ENCODE peak calls at places on chromosomes 4 and X, in seven cellular contexts. One of them, this sample, is unnamed.

GRCh38 chrX:84188320-84188834 is 378 bp upstream of the RPS6KA6 start:
- DNase-seq in DMS79: peak; percentile 49
- DNase-seq in RPMI8226: no peak
- DNase-seq in GM12878: no peak
- DNase-seq in BJ: no peak
- DNase-seq in activated naive CD4-positive, alpha-beta T cell treated with anti-CD3 and anti-CD28 coated beads for 36 hours: no peak
- DNase-seq in OCI-LY7: no peak
- DNase-seq in this sample: peak; percentile 86

GRCh38 chr4:176186721-176187395 is 8.5 kb downstream of the SPATA4 start:
- DNase-seq in DMS79: no peak
- DNase-seq in GM12878: no peak
- DNase-seq in RPMI8226: no peak
- DNase-seq in OCI-LY7: no peak
- DNase-seq in activated naive CD4-positive, alpha-beta T cell treated with anti-CD3 and anti-CD28 coated beads for 36 hours: no peak
- DNase-seq in BJ: no peak
- DNase-seq in this sample: peak; percentile 47

GRCh38 chr4:53744446-53745160 is 153.3 kb upstream of the LNX1 start:
- DNase-seq in GM12878: no peak
- DNase-seq in RPMI8226: no peak
- DNase-seq in BJ: no peak
- DNase-seq in OCI-LY7: peak; percentile 74
- DNase-seq in DMS79: no peak
- DNase-seq in activated naive CD4-positive, alpha-beta T cell treated with anti-CD3 and anti-CD28 coated beads for 36 hours: no peak
- DNase-seq in this sample: no peak

GRCh38 chrX:9595131-9595530 is 130.3 kb downstream of the TBL1X start:
- DNase-seq in activated naive CD4-positive, alpha-beta T cell treated with anti-CD3 and anti-CD28 coated beads for 36 hours: no peak
- DNase-seq in GM12878: no peak
- DNase-seq in OCI-LY7: no peak
- DNase-seq in DMS79: no peak
- DNase-seq in BJ: no peak
- DNase-seq in RPMI8226: no peak
- DNase-seq in this sample: peak; percentile 19

GRCh38 chr4:47668810-47669408 is 169.0 kb downstream of the CORIN start:
- DNase-seq in activated naive CD4-positive, alpha-beta T cell treated with anti-CD3 and anti-CD28 coated beads for 36 hours: peak; percentile 27
- DNase-seq in OCI-LY7: peak; percentile 39
- DNase-seq in DMS79: no peak
- DNase-seq in GM12878: no peak
- DNase-seq in BJ: no peak
- DNase-seq in RPMI8226: peak; percentile 52
- DNase-seq in this sample: no peak

GRCh38 chr4:104719539-104720230 is 225.0 kb upstream of the CXXC4 start:
- DNase-seq in OCI-LY7: no peak
- DNase-seq in GM12878: peak; percentile 49
- DNase-seq in activated naive CD4-positive, alpha-beta T cell treated with anti-CD3 and anti-CD28 coated beads for 36 hours: no peak
- DNase-seq in DMS79: no peak
- DNase-seq in BJ: no peak
- DNase-seq in RPMI8226: no peak
- DNase-seq in this sample: no peak

GRCh38 chrX:40176979-40177430 is 79.2 kb upstream of the BCOR start:
- DNase-seq in activated naive CD4-positive, alpha-beta T cell treated with anti-CD3 and anti-CD28 coated beads for 36 hours: peak; percentile 59
- DNase-seq in DMS79: no peak
- DNase-seq in GM12878: no peak
- DNase-seq in RPMI8226: no peak
- DNase-seq in BJ: no peak
- DNase-seq in OCI-LY7: no peak
- DNase-seq in this sample: peak; percentile 57

GRCh38 chrX:150692837-150693781 is at the start of gene MTMR1:
- DNase-seq in DMS79: no peak
- DNase-seq in RPMI8226: peak; percentile 63
- DNase-seq in BJ: no peak
- DNase-seq in activated naive CD4-positive, alpha-beta T cell treated with anti-CD3 and anti-CD28 coated beads for 36 hours: peak; percentile 49
- DNase-seq in GM12878: no peak
- DNase-seq in OCI-LY7: peak; percentile 73
- DNase-seq in this sample: peak; percentile 54

GRCh38 chrX:8192276-8192675 is 21.2 kb upstream of the VCX2 start:
- DNase-seq in GM12878: no peak
- DNase-seq in DMS79: no peak
- DNase-seq in RPMI8226: no peak
- DNase-seq in BJ: no peak
- DNase-seq in activated naive CD4-positive, alpha-beta T cell treated with anti-CD3 and anti-CD28 coated beads for 36 hours: no peak
- DNase-seq in OCI-LY7: no peak
- DNase-seq in this sample: no peak

GRCh38 chr4:77959566-77960338 is 97.1 kb downstream of the MRPL1 start:
- DNase-seq in activated naive CD4-positive, alpha-beta T cell treated with anti-CD3 and anti-CD28 coated beads for 36 hours: no peak
- DNase-seq in BJ: no peak
- DNase-seq in GM12878: peak; percentile 12
- DNase-seq in OCI-LY7: peak; percentile 66
- DNase-seq in RPMI8226: peak; percentile 31
- DNase-seq in DMS79: peak; percentile 45
- DNase-seq in this sample: no peak

GRCh38 chr4:80371046-80371445 is 35.5 kb downstream of the CFAP299 start:
- DNase-seq in GM12878: no peak
- DNase-seq in DMS79: no peak
- DNase-seq in BJ: no peak
- DNase-seq in RPMI8226: no peak
- DNase-seq in activated naive CD4-positive, alpha-beta T cell treated with anti-CD3 and anti-CD28 coated beads for 36 hours: no peak
- DNase-seq in OCI-LY7: peak; percentile 22
- DNase-seq in this sample: no peak

GRCh38 chrX:2500681-2501151 is at the start of the genes DHRSX and ZBED1:
- DNase-seq in activated naive CD4-positive, alpha-beta T cell treated with anti-CD3 and anti-CD28 coated beads for 36 hours: peak; percentile 62
- DNase-seq in OCI-LY7: peak; percentile 69
- DNase-seq in DMS79: no peak
- DNase-seq in BJ: no peak
- DNase-seq in RPMI8226: peak; percentile 58
- DNase-seq in GM12878: no peak
- DNase-seq in this sample: peak; percentile 65

GRCh38 chr4:102519925-102520324 is 18.8 kb downstream of the NFKB1 start:
- DNase-seq in OCI-LY7: no peak
- DNase-seq in DMS79: no peak
- DNase-seq in activated naive CD4-positive, alpha-beta T cell treated with anti-CD3 and anti-CD28 coated beads for 36 hours: no peak
- DNase-seq in RPMI8226: no peak
- DNase-seq in GM12878: no peak
- DNase-seq in BJ: no peak
- DNase-seq in this sample: no peak

GRCh38 chr4:10025230-10025806 is 4.0 kb upstream of the SLC2A9 start:
- DNase-seq in BJ: no peak
- DNase-seq in activated naive CD4-positive, alpha-beta T cell treated with anti-CD3 and anti-CD28 coated beads for 36 hours: no peak
- DNase-seq in GM12878: no peak
- DNase-seq in RPMI8226: no peak
- DNase-seq in OCI-LY7: no peak
- DNase-seq in DMS79: no peak
- DNase-seq in this sample: peak; percentile 3